ENCODE peak calls at places on chromosomes 16 and 17, in five cellular contexts. One of them, this sample, is unnamed.

GRCh38 chr16:70252355-70252988 is 732 bp upstream of the EXOSC6 start:
- DNase-seq in psoas muscle: peak
- DNase-seq in WERI-Rb-1: peak
- DNase-seq in SK-N-SH: peak
- DNase-seq in endothelial cell of umbilical vein: no peak
- DNase-seq in this sample: no peak

GRCh38 chr16:1643521-1643920 is 31.4 kb downstream of the CRAMP1 start:
- DNase-seq in psoas muscle: peak
- DNase-seq in WERI-Rb-1: no peak
- DNase-seq in SK-N-SH: no peak
- DNase-seq in endothelial cell of umbilical vein: no peak
- DNase-seq in this sample: no peak

GRCh38 chr17:73165616-73166404 is 1.0 kb downstream of the SSTR2 start:
- DNase-seq in psoas muscle: no peak
- DNase-seq in WERI-Rb-1: peak
- DNase-seq in SK-N-SH: peak
- DNase-seq in endothelial cell of umbilical vein: no peak
- DNase-seq in this sample: no peak

GRCh38 chr17:43327421-43327820 is 71.4 kb upstream of the ARL4D start:
- DNase-seq in psoas muscle: no peak
- DNase-seq in WERI-Rb-1: no peak
- DNase-seq in SK-N-SH: no peak
- DNase-seq in endothelial cell of umbilical vein: no peak
- DNase-seq in this sample: no peak

GRCh38 chr17:76994237-76994637 is 126.0 kb downstream of the MGAT5B start:
- DNase-seq in psoas muscle: no peak
- DNase-seq in WERI-Rb-1: no peak
- DNase-seq in SK-N-SH: no peak
- DNase-seq in endothelial cell of umbilical vein: no peak
- DNase-seq in this sample: no peak

GRCh38 chr17:14464741-14465140 is 163.9 kb downstream of the HS3ST3B1 start:
- DNase-seq in psoas muscle: no peak
- DNase-seq in WERI-Rb-1: no peak
- DNase-seq in SK-N-SH: no peak
- DNase-seq in endothelial cell of umbilical vein: no peak
- DNase-seq in this sample: no peak

GRCh38 chr17:82216301-82217119 is 3.9 kb upstream of the CCDC57 start:
- DNase-seq in psoas muscle: peak
- DNase-seq in WERI-Rb-1: peak
- DNase-seq in SK-N-SH: peak
- DNase-seq in endothelial cell of umbilical vein: peak
- DNase-seq in this sample: no peak

GRCh38 chr16:89256651-89257254 is 39.2 kb downstream of the ZNF778 start:
- DNase-seq in psoas muscle: peak
- DNase-seq in WERI-Rb-1: no peak
- DNase-seq in SK-N-SH: peak
- DNase-seq in endothelial cell of umbilical vein: peak
- DNase-seq in this sample: no peak

GRCh38 chr17:57649731-57650484 is 95.2 kb downstream of the CCDC182 start:
- DNase-seq in psoas muscle: no peak
- DNase-seq in WERI-Rb-1: no peak
- DNase-seq in SK-N-SH: no peak
- DNase-seq in endothelial cell of umbilical vein: no peak
- DNase-seq in this sample: no peak

GRCh38 chr16:2213817-2214720 is 571 bp downstream of the PGP start:
- DNase-seq in psoas muscle: no peak
- DNase-seq in WERI-Rb-1: no peak
- DNase-seq in SK-N-SH: peak
- DNase-seq in endothelial cell of umbilical vein: peak
- DNase-seq in this sample: no peak

GRCh38 chr16:11722468-11722808 is 20.2 kb downstream of the TXNDC11 start:
- DNase-seq in psoas muscle: no peak
- DNase-seq in WERI-Rb-1: no peak
- DNase-seq in SK-N-SH: no peak
- DNase-seq in endothelial cell of umbilical vein: no peak
- DNase-seq in this sample: no peak

GRCh38 chr17:67628580-67629013 is 89.1 kb upstream of the NOL11 start:
- DNase-seq in psoas muscle: no peak
- DNase-seq in WERI-Rb-1: peak
- DNase-seq in SK-N-SH: peak
- DNase-seq in endothelial cell of umbilical vein: no peak
- DNase-seq in this sample: no peak

GRCh38 chr17:7440113-7440822 is 956 bp downstream of the FGF11 start:
- DNase-seq in psoas muscle: peak
- DNase-seq in WERI-Rb-1: peak
- DNase-seq in SK-N-SH: peak
- DNase-seq in endothelial cell of umbilical vein: peak
- DNase-seq in this sample: no peak

GRCh38 chr16:14628806-14629611 is 1.1 kb downstream of the PARN start:
- DNase-seq in psoas muscle: no peak
- DNase-seq in WERI-Rb-1: no peak
- DNase-seq in SK-N-SH: peak
- DNase-seq in endothelial cell of umbilical vein: no peak
- DNase-seq in this sample: no peak

GRCh38 chr16:64846966-64847365 is 274.9 kb downstream of the CDH11 start:
- DNase-seq in psoas muscle: no peak
- DNase-seq in WERI-Rb-1: no peak
- DNase-seq in SK-N-SH: no peak
- DNase-seq in endothelial cell of umbilical vein: no peak
- DNase-seq in this sample: no peak

GRCh38 chr17:59296190-59296589 is 35.3 kb upstream of the YPEL2 start:
- DNase-seq in psoas muscle: no peak
- DNase-seq in WERI-Rb-1: no peak
- DNase-seq in SK-N-SH: no peak
- DNase-seq in endothelial cell of umbilical vein: no peak
- DNase-seq in this sample: no peak

GRCh38 chr16:68445458-68445857 is 2.9 kb downstream of the SMPD3 start:
- DNase-seq in psoas muscle: no peak
- DNase-seq in WERI-Rb-1: peak
- DNase-seq in SK-N-SH: peak
- DNase-seq in endothelial cell of umbilical vein: peak
- DNase-seq in this sample: peak

GRCh38 chr17:18190629-18191028 is 7.0 kb downstream of the ALKBH5 start:
- DNase-seq in psoas muscle: no peak
- DNase-seq in WERI-Rb-1: no peak
- DNase-seq in SK-N-SH: no peak
- DNase-seq in endothelial cell of umbilical vein: no peak
- DNase-seq in this sample: no peak

GRCh38 chr16:85436636-85437160 is 176.4 kb upstream of the GSE1 start:
- DNase-seq in psoas muscle: no peak
- DNase-seq in WERI-Rb-1: peak
- DNase-seq in SK-N-SH: no peak
- DNase-seq in endothelial cell of umbilical vein: no peak
- DNase-seq in this sample: no peak

GRCh38 chr16:88732172-88732960 is 26.1 kb downstream of the CTU2 start:
- DNase-seq in psoas muscle: no peak
- DNase-seq in WERI-Rb-1: no peak
- DNase-seq in SK-N-SH: peak
- DNase-seq in endothelial cell of umbilical vein: no peak
- DNase-seq in this sample: no peak

GRCh38 chr17:13398091-13398490 is 203.6 kb downstream of the HS3ST3A1 start:
- DNase-seq in psoas muscle: no peak
- DNase-seq in WERI-Rb-1: no peak
- DNase-seq in SK-N-SH: no peak
- DNase-seq in endothelial cell of umbilical vein: no peak
- DNase-seq in this sample: no peak

GRCh38 chr17:30256756-30257506 is 21.4 kb upstream of the SLC6A4 start:
- DNase-seq in psoas muscle: no peak
- DNase-seq in WERI-Rb-1: no peak
- DNase-seq in SK-N-SH: peak
- DNase-seq in endothelial cell of umbilical vein: no peak
- DNase-seq in this sample: no peak

GRCh38 chr17:66569572-66569971 is 265.3 kb upstream of the CACNG5 start:
- DNase-seq in psoas muscle: no peak
- DNase-seq in WERI-Rb-1: no peak
- DNase-seq in SK-N-SH: no peak
- DNase-seq in endothelial cell of umbilical vein: no peak
- DNase-seq in this sample: no peak

GRCh38 chr17:79812969-79813825 is 16.3 kb upstream of the CBX8 start:
- DNase-seq in psoas muscle: no peak
- DNase-seq in WERI-Rb-1: no peak
- DNase-seq in SK-N-SH: peak
- DNase-seq in endothelial cell of umbilical vein: no peak
- DNase-seq in this sample: no peak

GRCh38 chr17:79814966-79815835 is 18.3 kb upstream of the CBX8 start:
- DNase-seq in psoas muscle: no peak
- DNase-seq in WERI-Rb-1: no peak
- DNase-seq in SK-N-SH: no peak
- DNase-seq in endothelial cell of umbilical vein: no peak
- DNase-seq in this sample: no peak

GRCh38 chr17:79812206-79812968 is 15.5 kb upstream of the CBX8 start:
- DNase-seq in psoas muscle: no peak
- DNase-seq in WERI-Rb-1: no peak
- DNase-seq in SK-N-SH: peak
- DNase-seq in endothelial cell of umbilical vein: no peak
- DNase-seq in this sample: no peak

GRCh38 chr17:79814624-79814965 is 17.7 kb upstream of the CBX8 start:
- DNase-seq in psoas muscle: no peak
- DNase-seq in WERI-Rb-1: no peak
- DNase-seq in SK-N-SH: no peak
- DNase-seq in endothelial cell of umbilical vein: no peak
- DNase-seq in this sample: no peak

DNA sequence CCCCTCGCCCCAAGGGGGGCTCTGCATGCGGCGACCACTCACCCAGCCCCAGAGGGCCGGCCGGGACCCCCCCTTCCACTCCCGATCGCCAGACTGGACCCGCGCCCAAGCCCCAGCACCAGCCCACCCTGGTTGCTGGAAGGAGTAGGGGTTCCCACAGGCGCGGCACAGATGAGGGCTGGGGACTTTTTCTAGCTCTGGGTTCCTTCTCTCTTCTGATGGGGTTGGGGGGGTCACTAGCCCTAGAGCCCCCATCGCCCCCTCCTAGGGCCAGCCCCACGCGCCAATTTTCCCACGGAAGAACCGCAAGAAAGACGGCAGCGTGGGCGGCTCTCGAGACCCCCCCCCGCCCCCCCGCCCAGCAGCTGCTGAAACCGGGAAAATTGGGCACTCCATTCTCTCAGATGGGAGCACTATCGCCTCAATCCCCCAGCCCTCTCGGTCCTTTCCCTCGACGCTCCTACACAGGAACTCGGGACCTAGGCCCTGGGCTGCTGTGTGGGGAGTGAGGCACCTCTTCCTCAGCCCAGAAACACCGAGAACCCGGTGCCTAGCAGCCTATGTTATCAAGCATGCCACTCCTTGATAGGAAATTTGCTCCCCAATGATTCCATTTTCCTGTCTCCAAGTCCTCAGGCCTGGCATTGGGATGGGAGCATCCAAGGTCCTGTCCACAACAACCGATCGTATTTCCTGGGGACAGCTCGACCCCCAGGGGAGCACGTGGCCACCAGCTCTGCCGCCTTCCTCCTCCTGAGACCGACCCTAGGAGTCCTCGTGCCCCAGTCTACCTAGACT is 17.1 kb upstream of the CBX8 start:
- DNase-seq in psoas muscle: no peak
- DNase-seq in WERI-Rb-1: no peak
- DNase-seq in SK-N-SH: peak
- DNase-seq in endothelial cell of umbilical vein: no peak
- DNase-seq in this sample: no peak
- H3K4me3 ChIP-seq in psoas muscle: no peak
- H3K4me3 ChIP-seq in WERI-Rb-1: no peak
- H3K4me3 ChIP-seq in SK-N-SH: no peak
- H3K4me3 ChIP-seq in endothelial cell of umbilical vein: no peak
- H3K4me3 ChIP-seq in this sample: no peak

GRCh38 chr17:80068301-80069160 is 32.1 kb downstream of the CCDC40 start:
- DNase-seq in psoas muscle: peak
- DNase-seq in WERI-Rb-1: no peak
- DNase-seq in SK-N-SH: peak
- DNase-seq in endothelial cell of umbilical vein: peak
- DNase-seq in this sample: no peak
- H3K4me3 ChIP-seq in psoas muscle: no peak
- H3K4me3 ChIP-seq in WERI-Rb-1: no peak
- H3K4me3 ChIP-seq in SK-N-SH: no peak
- H3K4me3 ChIP-seq in endothelial cell of umbilical vein: no peak
- H3K4me3 ChIP-seq in this sample: no peak

GRCh38 chr17:50288306-50288705 is 14.0 kb downstream of the TMEM92 start:
- DNase-seq in psoas muscle: peak
- DNase-seq in WERI-Rb-1: peak
- DNase-seq in SK-N-SH: peak
- DNase-seq in endothelial cell of umbilical vein: no peak
- DNase-seq in this sample: no peak
- H3K4me3 ChIP-seq in psoas muscle: no peak
- H3K4me3 ChIP-seq in WERI-Rb-1: no peak
- H3K4me3 ChIP-seq in SK-N-SH: no peak
- H3K4me3 ChIP-seq in endothelial cell of umbilical vein: no peak
- H3K4me3 ChIP-seq in this sample: no peak

DNA sequence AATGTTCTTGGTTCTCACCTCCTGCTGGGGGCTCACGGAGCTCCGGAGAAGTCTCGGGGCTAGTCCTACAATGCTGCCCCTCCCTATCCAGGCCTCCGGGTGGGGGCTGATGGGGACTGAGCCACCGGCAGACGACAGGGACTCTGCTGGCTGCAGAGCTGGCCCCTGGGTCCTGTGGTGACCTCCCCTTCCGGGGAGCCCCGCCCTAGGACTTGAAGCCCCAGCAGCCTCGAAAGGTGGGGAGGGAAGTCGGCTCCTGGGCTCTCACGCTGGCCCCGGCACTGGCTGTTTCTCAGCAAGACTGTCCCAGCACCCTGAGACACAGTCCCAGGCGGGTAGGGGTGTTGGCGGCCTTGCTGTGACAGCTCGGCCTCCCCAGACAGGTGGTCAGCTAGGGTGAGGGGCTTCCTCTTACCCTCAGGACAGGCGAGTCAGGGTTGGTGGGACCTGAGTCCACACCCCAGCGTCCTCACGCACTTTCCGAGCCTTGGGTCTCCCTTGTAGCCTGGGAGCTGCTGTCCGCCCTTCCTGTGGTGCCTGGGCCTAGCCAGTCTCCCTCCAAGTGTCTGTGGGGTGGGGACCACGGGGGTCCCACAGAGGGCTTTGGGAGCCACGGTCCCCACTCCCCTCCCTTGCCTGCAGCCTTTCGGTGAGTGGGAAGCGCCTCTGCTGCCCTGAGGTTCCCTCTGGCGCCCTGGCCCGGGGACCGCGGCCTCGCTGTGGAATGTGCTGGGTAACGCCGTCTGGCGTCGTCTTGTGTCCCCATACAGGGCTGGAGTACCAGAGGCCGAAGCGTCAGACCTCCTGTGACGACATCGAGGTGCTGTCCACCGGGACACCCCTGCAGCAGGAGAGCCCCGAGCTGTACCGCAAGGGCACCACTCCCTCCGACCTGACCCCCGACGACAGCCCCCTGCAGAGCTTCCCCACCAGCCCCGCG is 76.6 kb downstream of the KLHDC4 start:
- DNase-seq in psoas muscle: no peak
- DNase-seq in WERI-Rb-1: no peak
- DNase-seq in SK-N-SH: no peak
- DNase-seq in endothelial cell of umbilical vein: no peak
- DNase-seq in this sample: no peak
- H3K4me3 ChIP-seq in psoas muscle: no peak
- H3K4me3 ChIP-seq in WERI-Rb-1: no peak
- H3K4me3 ChIP-seq in SK-N-SH: no peak
- H3K4me3 ChIP-seq in endothelial cell of umbilical vein: no peak
- H3K4me3 ChIP-seq in this sample: no peak

GRCh38 chr17:16974569-16975265 is 2.8 kb upstream of the TNFRSF13B start:
- DNase-seq in psoas muscle: no peak
- DNase-seq in WERI-Rb-1: no peak
- DNase-seq in SK-N-SH: no peak
- DNase-seq in endothelial cell of umbilical vein: no peak
- DNase-seq in this sample: no peak
- H3K4me3 ChIP-seq in psoas muscle: no peak
- H3K4me3 ChIP-seq in WERI-Rb-1: no peak
- H3K4me3 ChIP-seq in SK-N-SH: no peak
- H3K4me3 ChIP-seq in endothelial cell of umbilical vein: no peak
- H3K4me3 ChIP-seq in this sample: no peak

This sample was measured in Jurkat, Clone E6-1.